ENCODE peak calls at places on chromosomes 5 and 9, in eight cellular contexts. One of them, this sample, is unnamed.
A peak's percentile ranks its signal among the peaks of the same experiment; 100 is the strongest.

GRCh38 chr9:112870556-112870955 is 20.1 kb downstream of the SLC46A2 start:
- DNase-seq in LoVo: no peak
- DNase-seq in GM10248: no peak
- DNase-seq in islet precursor cell: no peak
- DNase-seq in AG08396: no peak
- DNase-seq in SW480: no peak
- DNase-seq in activated naive CD4-positive, alpha-beta T cell treated with anti-CD3 and anti-CD28 coated beads for 36 hours: no peak
- DNase-seq in T-helper 1 cell: no peak
- DNase-seq in this sample: no peak

GRCh38 chr9:72952914-72953313 is at the start of gene ALDH1A1:
- DNase-seq in LoVo: peak; percentile 57
- DNase-seq in GM10248: no peak
- DNase-seq in islet precursor cell: no peak
- DNase-seq in AG08396: no peak
- DNase-seq in SW480: peak; percentile 8
- DNase-seq in activated naive CD4-positive, alpha-beta T cell treated with anti-CD3 and anti-CD28 coated beads for 36 hours: no peak
- DNase-seq in T-helper 1 cell: no peak
- DNase-seq in this sample: no peak

GRCh38 chr5:40221255-40221654 is 458.5 kb upstream of the PTGER4 start:
- DNase-seq in LoVo: no peak
- DNase-seq in GM10248: no peak
- DNase-seq in islet precursor cell: no peak
- DNase-seq in AG08396: no peak
- DNase-seq in SW480: no peak
- DNase-seq in activated naive CD4-positive, alpha-beta T cell treated with anti-CD3 and anti-CD28 coated beads for 36 hours: no peak
- DNase-seq in T-helper 1 cell: peak; percentile 43
- DNase-seq in this sample: no peak

GRCh38 chr9:92894711-92895362 is 17.0 kb upstream of the ZNF484 start:
- DNase-seq in LoVo: no peak
- DNase-seq in GM10248: no peak
- DNase-seq in islet precursor cell: no peak
- DNase-seq in AG08396: no peak
- DNase-seq in SW480: no peak
- DNase-seq in activated naive CD4-positive, alpha-beta T cell treated with anti-CD3 and anti-CD28 coated beads for 36 hours: no peak
- DNase-seq in T-helper 1 cell: no peak
- DNase-seq in this sample: no peak

GRCh38 chr5:156824800-156825199 is 25.3 kb upstream of the PPP1R2B start:
- DNase-seq in LoVo: no peak
- DNase-seq in GM10248: no peak
- DNase-seq in islet precursor cell: no peak
- DNase-seq in AG08396: peak; percentile 32
- DNase-seq in SW480: peak; percentile 23
- DNase-seq in activated naive CD4-positive, alpha-beta T cell treated with anti-CD3 and anti-CD28 coated beads for 36 hours: no peak
- DNase-seq in T-helper 1 cell: no peak
- DNase-seq in this sample: no peak

GRCh38 chr5:149632311-149633251 is 51.3 kb downstream of the ARHGEF37 start:
- DNase-seq in LoVo: peak; percentile 26
- DNase-seq in GM10248: no peak
- DNase-seq in islet precursor cell: no peak
- DNase-seq in AG08396: peak; percentile 45
- DNase-seq in SW480: peak; percentile 94
- DNase-seq in activated naive CD4-positive, alpha-beta T cell treated with anti-CD3 and anti-CD28 coated beads for 36 hours: peak; percentile 23
- DNase-seq in T-helper 1 cell: no peak
- DNase-seq in this sample: no peak

GRCh38 chr5:2259494-2260107 is 376.9 kb upstream of the IRX4 start:
- DNase-seq in LoVo: no peak
- DNase-seq in GM10248: no peak
- DNase-seq in islet precursor cell: peak; percentile 29
- DNase-seq in AG08396: no peak
- DNase-seq in SW480: no peak
- DNase-seq in activated naive CD4-positive, alpha-beta T cell treated with anti-CD3 and anti-CD28 coated beads for 36 hours: no peak
- DNase-seq in T-helper 1 cell: no peak
- DNase-seq in this sample: no peak

GRCh38 chr5:170107674-170108073 is 2.0 kb downstream of the FOXI1 start:
- DNase-seq in LoVo: no peak
- DNase-seq in GM10248: no peak
- DNase-seq in islet precursor cell: peak; percentile 15
- DNase-seq in AG08396: no peak
- DNase-seq in SW480: no peak
- DNase-seq in activated naive CD4-positive, alpha-beta T cell treated with anti-CD3 and anti-CD28 coated beads for 36 hours: no peak
- DNase-seq in T-helper 1 cell: no peak
- DNase-seq in this sample: no peak

GRCh38 chr5:134989291-134989830 is 21.7 kb downstream of the CATSPER3 start:
- DNase-seq in LoVo: no peak
- DNase-seq in GM10248: no peak
- DNase-seq in islet precursor cell: no peak
- DNase-seq in AG08396: peak; percentile 13
- DNase-seq in SW480: peak; percentile 83
- DNase-seq in activated naive CD4-positive, alpha-beta T cell treated with anti-CD3 and anti-CD28 coated beads for 36 hours: no peak
- DNase-seq in T-helper 1 cell: no peak
- DNase-seq in this sample: no peak

GRCh38 chr9:15377625-15378252 is 44.9 kb upstream of the SNAPC3 start:
- DNase-seq in LoVo: no peak
- DNase-seq in GM10248: no peak
- DNase-seq in islet precursor cell: no peak
- DNase-seq in AG08396: no peak
- DNase-seq in SW480: no peak
- DNase-seq in activated naive CD4-positive, alpha-beta T cell treated with anti-CD3 and anti-CD28 coated beads for 36 hours: no peak
- DNase-seq in T-helper 1 cell: no peak
- DNase-seq in this sample: no peak

GRCh38 chr5:112077180-112077579 is 320.2 kb upstream of the NREP start:
- DNase-seq in LoVo: no peak
- DNase-seq in GM10248: peak; percentile 13
- DNase-seq in islet precursor cell: no peak
- DNase-seq in AG08396: no peak
- DNase-seq in SW480: no peak
- DNase-seq in activated naive CD4-positive, alpha-beta T cell treated with anti-CD3 and anti-CD28 coated beads for 36 hours: no peak
- DNase-seq in T-helper 1 cell: peak; percentile 31
- DNase-seq in this sample: no peak

GRCh38 chr5:55344392-55344992 is 36.7 kb downstream of the MTREX start:
- DNase-seq in LoVo: peak; percentile 46
- DNase-seq in GM10248: peak; percentile 18
- DNase-seq in islet precursor cell: peak; percentile 65
- DNase-seq in AG08396: peak; percentile 29
- DNase-seq in SW480: peak; percentile 27
- DNase-seq in activated naive CD4-positive, alpha-beta T cell treated with anti-CD3 and anti-CD28 coated beads for 36 hours: peak; percentile 84
- DNase-seq in T-helper 1 cell: peak; percentile 47
- DNase-seq in this sample: peak; percentile 41

GRCh38 chr5:170169996-170170395 is 62.8 kb upstream of the C5orf58 start:
- DNase-seq in LoVo: peak; percentile 10
- DNase-seq in GM10248: no peak
- DNase-seq in islet precursor cell: no peak
- DNase-seq in AG08396: no peak
- DNase-seq in SW480: no peak
- DNase-seq in activated naive CD4-positive, alpha-beta T cell treated with anti-CD3 and anti-CD28 coated beads for 36 hours: no peak
- DNase-seq in T-helper 1 cell: no peak
- DNase-seq in this sample: no peak

GRCh38 chr5:75260708-75261107 is 24.0 kb upstream of the ANKRD31 start:
- DNase-seq in LoVo: no peak
- DNase-seq in GM10248: no peak
- DNase-seq in islet precursor cell: no peak
- DNase-seq in AG08396: no peak
- DNase-seq in SW480: peak; percentile 30
- DNase-seq in activated naive CD4-positive, alpha-beta T cell treated with anti-CD3 and anti-CD28 coated beads for 36 hours: no peak
- DNase-seq in T-helper 1 cell: no peak
- DNase-seq in this sample: no peak

GRCh38 chr9:18046068-18046467 is 427.9 kb upstream of the ADAMTSL1 start:
- DNase-seq in LoVo: no peak
- DNase-seq in GM10248: no peak
- DNase-seq in islet precursor cell: no peak
- DNase-seq in AG08396: no peak
- DNase-seq in SW480: no peak
- DNase-seq in activated naive CD4-positive, alpha-beta T cell treated with anti-CD3 and anti-CD28 coated beads for 36 hours: no peak
- DNase-seq in T-helper 1 cell: no peak
- DNase-seq in this sample: no peak

GRCh38 chr5:176774216-176775171 is 35.9 kb upstream of the UNC5A start:
- DNase-seq in LoVo: no peak
- DNase-seq in GM10248: peak; percentile 11
- DNase-seq in islet precursor cell: peak; percentile 43
- DNase-seq in AG08396: no peak
- DNase-seq in SW480: no peak
- DNase-seq in activated naive CD4-positive, alpha-beta T cell treated with anti-CD3 and anti-CD28 coated beads for 36 hours: no peak
- DNase-seq in T-helper 1 cell: no peak
- DNase-seq in this sample: no peak

This sample was measured in AML-193.